ENCODE peak calls at places on chromosome 4, in six cellular contexts. V, H, G, A, I and D are unnamed samples.

GRCh38 chr4:151442002-151442401 is 33.0 kb downstream of the FHIP1A start:
- DNase-seq in A (no peak), I (no peak), G (no peak), V (peak), H (no peak), D (no peak)

GRCh38 chr4:76931576-76932276 is 17.8 kb upstream of the SEPTIN11 start:
- DNase-seq in G (no peak), I (no peak), H (no peak), V (no peak), A (no peak), D (no peak)

GRCh38 chr4:134727696-134728095 is 526.1 kb upstream of the PABPC4L start:
- DNase-seq in A (no peak), V (no peak), I (no peak), H (no peak), G (no peak), D (no peak)

GRCh38 chr4:10031663-10032590 is 10.6 kb upstream of the SLC2A9 start:
- DNase-seq in H (no peak), A (peak), G (no peak), V (no peak), I (no peak), D (no peak)

GRCh38 chr4:22508376-22508775 is 7.5 kb downstream of the ADGRA3 start:
- DNase-seq in V (no peak), H (no peak), I (no peak), A (no peak), G (no peak), D (no peak)

GRCh38 chr4:185469539-185470154 is 1.9 kb downstream of the CCDC110 start:
- DNase-seq in I (peak), V (no peak), H (peak), G (no peak), A (peak), D (no peak)

GRCh38 chr4:176185068-176185467 is 10.3 kb downstream of the SPATA4 start:
- DNase-seq in V (no peak), H (no peak), I (no peak), A (no peak), G (no peak), D (no peak)

GRCh38 chr4:155353923-155354540 is 22.7 kb downstream of the MAP9 start:
- DNase-seq in G (peak), A (peak), V (peak), H (peak), I (peak), D (peak)

GRCh38 chr4:145888393-145888792 is 50.2 kb downstream of the ZNF827 start:
- DNase-seq in H (no peak), A (no peak), V (no peak), G (peak), I (no peak), D (no peak)

DNA sequence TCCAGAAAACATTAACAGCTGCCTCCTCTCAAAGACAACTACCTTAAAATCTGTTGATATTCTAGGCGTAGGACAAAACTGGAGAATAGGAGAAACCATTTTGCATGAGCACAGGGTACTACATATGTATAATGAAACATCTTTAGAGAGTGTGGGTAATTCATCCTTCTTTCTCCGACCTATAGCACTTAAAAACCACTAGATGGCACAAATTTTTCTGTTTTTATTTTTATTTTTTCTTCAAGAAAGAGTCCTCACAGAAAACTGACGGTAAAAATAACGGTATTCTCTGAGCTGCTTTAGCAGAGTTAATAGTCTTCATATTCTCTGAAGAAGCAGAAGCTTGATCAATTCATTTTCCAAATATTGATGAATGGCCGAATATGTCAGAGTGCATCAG is 14.6 kb downstream of the SMIM31 start:
- DNase-seq in I (no peak), H (no peak), A (no peak), V (no peak), G (peak), D (no peak)
- TF ChIP-seq CTCF in I (peak), H (peak), A (peak), V (no peak), G (peak), D (peak)

GRCh38 chr4:55442541-55442940 is 46.8 kb downstream of the TMEM165 start:
- DNase-seq in V (no peak), G (no peak), H (no peak), I (no peak), A (no peak), D (no peak)

GRCh38 chr4:55446578-55446922 is 50.8 kb downstream of the TMEM165 start:
- DNase-seq in A (no peak), H (no peak), V (no peak), G (no peak), I (no peak), D (no peak)

GRCh38 chr4:55447108-55447708 is 51.5 kb downstream of the TMEM165 start:
- DNase-seq in G (no peak), A (no peak), I (no peak), V (no peak), H (no peak), D (no peak)

GRCh38 chr4:55445921-55446577 is 50.3 kb downstream of the TMEM165 start:
- DNase-seq in H (no peak), I (no peak), G (no peak), V (no peak), A (no peak), D (no peak)

DNA sequence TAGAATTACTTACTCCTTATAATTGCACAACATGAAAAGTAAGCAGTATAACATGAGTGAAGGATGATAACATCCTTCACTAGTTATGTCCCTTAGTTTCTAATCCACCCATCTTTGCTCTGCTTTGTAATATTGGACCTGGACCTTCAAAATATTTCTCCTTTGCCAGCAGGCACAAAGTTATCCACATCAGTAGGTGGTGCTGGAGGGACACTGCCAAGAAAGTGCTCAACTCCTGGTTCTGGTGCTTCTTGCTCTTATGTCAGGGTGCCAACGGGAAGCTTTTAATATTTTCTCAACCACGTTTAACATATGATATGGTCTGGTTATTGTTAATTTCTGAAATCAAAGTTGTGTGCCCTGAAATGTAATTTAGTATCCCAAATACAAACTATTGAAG is 49.1 kb downstream of the TMEM165 start:
- DNase-seq in G (no peak), V (peak), I (peak), H (no peak), A (no peak), D (no peak)
- TF ChIP-seq CTCF in G (peak), V (no peak), I (no peak), H (no peak), A (no peak), D (no peak)

DNA sequence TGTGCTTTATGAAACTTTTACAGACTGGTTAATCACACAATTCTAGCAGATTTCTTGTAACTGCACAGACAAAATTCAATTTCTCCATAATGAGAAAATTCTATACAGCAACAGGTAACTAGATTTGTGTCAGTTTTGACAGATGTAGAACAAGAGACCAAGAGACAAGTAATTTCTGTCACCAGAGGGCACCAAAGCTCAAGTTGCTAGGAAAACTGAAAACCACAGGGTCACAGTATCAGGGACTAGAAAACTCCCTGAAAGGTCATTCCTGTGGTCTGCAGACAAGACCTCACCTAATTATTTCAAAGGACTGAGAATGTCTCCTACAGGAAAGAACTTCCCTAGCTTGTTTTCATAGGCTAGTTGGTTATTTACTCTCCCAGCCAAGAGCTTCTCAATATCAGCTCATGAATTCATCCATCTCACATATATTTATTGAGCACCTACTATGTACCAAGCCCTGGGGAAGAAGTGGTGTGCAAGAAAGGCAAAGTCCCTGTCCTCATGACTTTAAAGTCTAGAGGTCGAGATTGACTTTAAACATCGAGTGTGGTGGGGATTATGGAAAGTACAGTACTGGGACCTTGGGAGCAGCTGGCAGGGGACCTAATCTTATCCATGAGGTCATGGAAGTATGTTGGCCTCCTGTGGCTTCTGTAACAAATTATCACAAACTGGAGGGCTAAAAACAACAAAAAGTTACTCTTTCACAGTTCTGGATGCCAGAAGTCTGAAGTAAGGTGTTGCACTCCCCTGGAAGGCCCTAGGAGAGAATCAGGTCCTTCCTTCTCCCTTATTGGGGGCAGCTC is 47.8 kb upstream of the SETD7 start:
- DNase-seq in G (peak), I (peak), H (peak), A (peak), V (peak), D (no peak)
- TF ChIP-seq CTCF in G (peak), I (peak), H (peak), A (peak), V (peak), D (peak)

DNA sequence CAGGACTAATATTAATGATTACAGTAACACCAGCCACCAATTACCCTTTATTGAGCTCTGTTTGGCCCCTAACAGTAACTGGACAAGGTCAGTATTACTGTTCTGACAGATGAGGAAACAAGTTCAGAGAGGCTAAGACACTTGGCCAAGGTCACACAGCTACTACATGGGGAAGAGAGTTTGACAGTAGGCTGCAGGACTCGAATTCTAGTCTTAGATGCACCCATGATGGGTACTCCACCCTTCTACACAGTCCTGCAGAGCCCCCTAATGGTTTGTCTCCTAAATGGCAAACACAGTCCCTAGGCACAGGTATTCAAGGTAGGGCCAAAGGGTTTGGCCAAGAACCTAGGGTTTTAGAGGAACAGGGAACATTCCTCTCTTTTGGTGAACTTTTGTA is 93.9 kb downstream of the NSUN7 start:
- DNase-seq in G (peak), H (no peak), I (peak), A (no peak), V (no peak), D (no peak)
- TF ChIP-seq CTCF in G (peak), H (no peak), I (peak), A (no peak), V (no peak), D (no peak)

GRCh38 chr4:126628933-126629332 is 1003.8 kb upstream of the INTU start:
- DNase-seq in G (no peak), V (no peak), I (no peak), H (no peak), A (no peak), D (no peak)

GRCh38 chr4:126630171-126630570 is 1002.6 kb upstream of the INTU start:
- DNase-seq in V (no peak), I (no peak), A (no peak), G (no peak), H (no peak), D (no peak)

GRCh38 chr4:126627255-126627654 is 1005.5 kb upstream of the INTU start:
- DNase-seq in G (no peak), I (no peak), V (no peak), H (peak), A (no peak), D (peak)
- TF ChIP-seq CTCF in G (peak), I (no peak), V (no peak), H (no peak), A (peak), D (peak)

DNA sequence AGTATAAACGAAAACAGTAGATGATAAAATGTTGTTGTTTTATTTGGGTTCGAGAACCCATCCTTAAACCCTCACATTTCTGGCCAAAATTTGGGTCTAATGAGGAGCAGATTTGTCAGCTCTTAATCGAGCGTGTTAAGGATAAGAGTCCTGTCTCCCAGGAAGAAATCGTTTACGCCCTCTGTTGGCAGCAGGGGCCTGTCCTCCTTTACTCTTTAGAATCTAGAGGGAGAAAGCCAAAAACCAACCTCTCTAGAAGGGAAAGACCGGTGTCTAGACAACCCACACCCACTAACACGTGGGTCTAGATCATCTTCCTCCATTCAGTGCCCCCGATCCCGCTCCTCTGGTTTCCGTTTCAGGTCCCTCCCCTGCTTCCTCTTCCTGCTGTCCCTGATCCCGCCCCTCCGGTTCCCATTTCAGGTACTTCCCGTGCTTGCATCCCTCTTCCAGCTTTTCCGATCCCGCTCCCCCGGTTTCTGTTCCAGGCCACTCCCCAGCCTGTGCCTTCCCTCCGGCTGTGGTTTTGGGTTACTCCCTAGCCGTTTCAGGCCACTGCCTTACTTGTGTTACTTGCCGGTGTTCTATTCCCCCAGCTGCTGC is 339.1 kb downstream of the PAPSS1 start:
- DNase-seq in H (no peak), I (no peak), V (no peak), G (no peak), A (no peak), D (no peak)
- TF ChIP-seq CTCF in H (no peak), I (no peak), V (no peak), G (no peak), A (no peak), D (no peak)

GRCh38 chr4:182862166-182862875 is 54.9 kb downstream of the DCTD start:
- DNase-seq in I (no peak), G (no peak), H (no peak), V (peak), A (no peak), D (no peak)
- TF ChIP-seq CTCF in I (no peak), G (no peak), H (no peak), V (peak), A (no peak), D (no peak)

DNA sequence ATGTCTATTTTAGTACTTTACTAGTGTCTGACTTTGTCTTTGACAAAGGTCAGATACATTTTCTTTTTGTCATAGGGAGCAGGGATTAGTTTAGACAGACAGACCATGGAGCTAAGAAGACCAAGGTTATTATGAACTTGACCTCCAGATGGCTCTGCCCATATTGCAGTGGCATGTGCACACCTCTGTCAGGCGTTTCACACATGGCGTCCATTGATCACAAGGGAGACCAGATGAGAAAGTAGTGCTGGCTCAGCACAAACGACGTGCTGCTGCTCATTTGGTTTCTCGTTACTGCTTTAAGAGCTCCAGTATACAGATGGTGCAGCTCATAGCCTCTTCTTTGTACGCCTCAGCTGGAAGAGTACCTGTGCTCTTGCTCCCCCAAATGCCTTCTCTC is 56.3 kb upstream of the HPSE start:
- DNase-seq in I (no peak), V (no peak), A (no peak), H (no peak), G (peak), D (peak)
- TF ChIP-seq CTCF in I (no peak), V (no peak), A (no peak), H (no peak), G (peak), D (no peak)

GRCh38 chr4:119025440-119025839 is 110.2 kb upstream of the MYOZ2 start:
- DNase-seq in H (no peak), I (no peak), V (peak), A (no peak), G (no peak), D (no peak)

GRCh38 chr4:119027815-119028214 is 107.8 kb upstream of the MYOZ2 start:
- DNase-seq in I (no peak), G (no peak), H (no peak), V (no peak), A (no peak), D (no peak)

GRCh38 chr4:119028296-119028695 is 107.3 kb upstream of the MYOZ2 start:
- DNase-seq in H (no peak), V (no peak), G (no peak), A (no peak), I (no peak), D (no peak)

GRCh38 chr4:119025916-119026661 is 109.5 kb upstream of the MYOZ2 start:
- DNase-seq in G (no peak), V (no peak), I (no peak), A (no peak), H (no peak), D (no peak)

DNA sequence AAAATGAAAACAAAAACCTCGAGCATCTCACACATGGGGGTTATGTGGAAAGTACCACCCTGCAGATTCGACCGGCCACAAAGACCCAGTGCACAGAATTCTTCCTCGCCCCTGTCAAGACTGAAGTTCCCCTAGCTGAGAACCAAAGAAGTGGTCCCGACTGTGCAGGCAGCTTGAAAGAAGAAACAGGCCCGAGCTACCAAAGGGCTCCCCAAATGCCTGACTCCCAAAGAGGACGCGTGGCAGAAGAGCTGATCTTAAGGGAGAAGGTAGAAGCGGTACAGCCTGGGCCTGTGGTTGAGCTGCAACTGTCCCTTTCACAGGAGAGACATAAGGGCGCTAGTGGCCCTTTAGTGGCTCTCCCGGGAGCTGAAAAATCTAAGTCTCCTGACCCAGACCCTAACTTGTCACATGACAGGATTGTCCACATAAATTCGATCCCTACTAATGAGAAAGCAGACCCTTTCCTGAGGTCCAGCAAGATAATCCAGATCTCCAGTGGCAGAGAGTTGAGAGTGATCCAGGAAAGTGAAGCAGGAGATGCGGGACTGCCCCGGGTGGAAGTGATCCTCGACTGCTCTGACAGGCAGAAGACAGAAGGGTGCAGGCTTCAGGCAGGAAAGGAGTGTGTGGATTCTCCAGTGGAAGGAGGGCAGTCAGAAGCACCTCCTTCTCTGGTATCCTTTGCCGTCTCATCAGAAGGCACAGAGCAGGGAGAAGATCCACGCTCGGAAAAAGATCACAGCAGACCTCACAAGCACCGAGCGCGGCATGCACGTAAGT is 108.8 kb upstream of the MYOZ2 start:
- DNase-seq in A (no peak), G (no peak), I (no peak), H (no peak), V (no peak), D (no peak)
- TF ChIP-seq CTCF in A (no peak), G (no peak), I (no peak), H (no peak), V (no peak), D (no peak)

GRCh38 chr4:178205826-178206225 is 763.6 kb upstream of the AGA start:
- DNase-seq in H (no peak), I (no peak), V (no peak), G (no peak), A (no peak), D (no peak)
- TF ChIP-seq CTCF in H (no peak), I (no peak), V (no peak), G (no peak), A (no peak), D (no peak)